ENCODE peak calls at places on chromosomes 5 and 9, in ten cellular contexts. K is SJSA1; O is stimulated activated CD8-positive, alpha-beta memory T cell treated with anti-CD3 and anti-CD28 coated beads, Interleukin-2, amount 100 ng/mL, for 48 hours; R is COLO829; B is naive thymus-derived CD8-positive, alpha-beta T cell; Z is anterior cingulate cortex; T is AG04449; S is NCI-H2081; C is AML-193; I is C1 segment of cervical spinal cord. P is an unnamed sample.
A peak's percentile ranks its signal among the peaks of the same experiment; 100 is the strongest.

GRCh38 chr9:92614763-92615441 is 55.0 kb downstream of the IPPK start:
- DNase-seq in O (no peak), R (no peak), C (no peak), K (no peak), B (no peak), S (no peak), I (no peak), T (no peak), Z (no peak), P (no peak)

GRCh38 chr9:92877531-92878430 is at the start of gene ZNF484:
- DNase-seq in R (peak; percentile 97), Z (peak; percentile 39), T (peak; percentile 80), O (peak; percentile 93), S (peak; percentile 99), K (peak; percentile 90), I (peak; percentile 93), B (peak; percentile 84), C (peak; percentile 98), P (peak; percentile 83)

GRCh38 chr9:83649080-83649479 is 26.1 kb downstream of the IDNK start:
- DNase-seq in O (peak; percentile 43), C (peak; percentile 49), B (peak; percentile 73), K (peak; percentile 21), I (no peak), T (no peak), Z (no peak), S (peak; percentile 16), R (peak; percentile 65), P (no peak)

GRCh38 chr5:157689942-157690689 is 18.8 kb downstream of the C5orf52 start:
- DNase-seq in B (no peak), Z (no peak), S (no peak), I (no peak), C (no peak), K (no peak), O (peak; percentile 20), R (no peak), T (no peak), P (no peak)

GRCh38 chr9:110935829-110936228 is 102.4 kb downstream of the LPAR1 start:
- DNase-seq in K (no peak), Z (no peak), B (no peak), T (no peak), S (no peak), I (no peak), C (no peak), R (no peak), O (no peak), P (no peak)

GRCh38 chr9:36074870-36075532 is 38.3 kb downstream of the RECK start:
- DNase-seq in R (peak; percentile 38), I (peak; percentile 14), T (peak; percentile 45), C (no peak), O (no peak), Z (no peak), K (no peak), B (no peak), S (peak; percentile 36), P (peak; percentile 64)

GRCh38 chr5:78417026-78417425 is 56.6 kb downstream of the SCAMP1 start:
- DNase-seq in T (no peak), O (no peak), B (no peak), C (no peak), S (no peak), K (no peak), R (peak; percentile 3), Z (no peak), I (no peak), P (no peak)

GRCh38 chr5:135235002-135235401 is 164.0 kb downstream of the MACROH2A1 start:
- DNase-seq in R (no peak), B (no peak), I (no peak), Z (no peak), T (no peak), C (no peak), O (no peak), S (no peak), K (no peak), P (no peak)

GRCh38 chr5:4575608-4576007 is 564.5 kb upstream of the ADAMTS16 start:
- DNase-seq in I (no peak), T (no peak), S (no peak), R (no peak), B (no peak), K (no peak), Z (no peak), O (no peak), C (no peak), P (no peak)

GRCh38 chr9:13061390-13061789 is 218.1 kb downstream of the MPDZ start:
- DNase-seq in O (no peak), B (no peak), R (no peak), C (no peak), S (no peak), T (no peak), K (no peak), Z (no peak), I (no peak), P (no peak)

GRCh38 chr9:92706218-92706940 is 36.4 kb upstream of the IPPK start:
- DNase-seq in I (no peak), R (no peak), T (no peak), S (peak; percentile 55), Z (no peak), K (no peak), C (peak; percentile 50), B (no peak), O (peak; percentile 20), P (no peak)

GRCh38 chr9:137685035-137685885 is 66.5 kb downstream of the EHMT1 start:
- DNase-seq in C (peak; percentile 18), S (no peak), B (no peak), Z (no peak), I (no peak), T (peak; percentile 40), K (no peak), R (no peak), O (no peak), P (peak; percentile 48)

GRCh38 chr5:15510092-15510491 is 10.1 kb downstream of the FBXL7 start:
- DNase-seq in B (no peak), K (peak; percentile 71), T (no peak), R (no peak), I (no peak), C (no peak), S (no peak), Z (no peak), O (no peak), P (peak; percentile 81)

GRCh38 chr5:139459451-139459934 is 3.0 kb downstream of the ECSCR start:
- DNase-seq in S (no peak), T (no peak), O (no peak), K (no peak), I (no peak), R (no peak), Z (no peak), C (no peak), B (no peak), P (no peak)

GRCh38 chr5:71836084-71836483 is 117.0 kb downstream of the CARTPT start:
- DNase-seq in R (no peak), S (no peak), O (no peak), T (no peak), B (no peak), K (peak; percentile 19), C (no peak), Z (no peak), I (no peak), P (no peak)

GRCh38 chr9:70484232-70485130 is 70.0 kb upstream of the KLF9 start:
- DNase-seq in T (no peak), K (peak; percentile 43), O (no peak), S (peak; percentile 58), C (peak; percentile 43), I (no peak), Z (no peak), B (no peak), R (peak; percentile 90), P (no peak)

GRCh38 chr5:33829430-33829829 is 62.4 kb downstream of the ADAMTS12 start:
- DNase-seq in Z (no peak), S (no peak), T (no peak), K (no peak), I (no peak), C (no peak), B (no peak), R (no peak), O (no peak), P (no peak)

GRCh38 chr5:73450672-73451217 is 2.2 kb upstream of the FOXD1 start:
- DNase-seq in Z (no peak), I (no peak), K (no peak), C (no peak), S (no peak), B (no peak), O (no peak), R (no peak), T (no peak), P (no peak)

GRCh38 chr5:79824444-79824843 is 134.8 kb downstream of the CMYA5 start:
- DNase-seq in I (no peak), B (no peak), T (no peak), Z (no peak), S (no peak), R (no peak), K (no peak), C (no peak), O (no peak), P (no peak)

GRCh38 chr5:135192351-135192750 is 158.3 kb upstream of the PITX1 start:
- DNase-seq in S (no peak), O (no peak), K (no peak), I (no peak), C (no peak), R (no peak), B (no peak), Z (no peak), T (no peak), P (no peak)

GRCh38 chr9:131666779-131667178 is 73.1 kb downstream of the RAPGEF1 start:
- DNase-seq in B (no peak), S (no peak), Z (no peak), O (no peak), R (no peak), T (no peak), C (no peak), I (no peak), K (no peak), P (no peak)

GRCh38 chr5:140090251-140090650 is 23.7 kb upstream of the PURA start:
- DNase-seq in S (no peak), I (no peak), B (no peak), R (no peak), T (no peak), K (no peak), Z (no peak), O (no peak), C (no peak), P (no peak)

GRCh38 chr5:106171132-106171531 is 1499.6 kb downstream of the EFNA5 start:
- DNase-seq in I (no peak), Z (no peak), T (no peak), O (no peak), S (no peak), R (no peak), B (no peak), C (no peak), K (no peak), P (no peak)

GRCh38 chr5:171492781-171493180 is 73.3 kb downstream of the FGF18 start:
- DNase-seq in O (no peak), B (no peak), R (no peak), I (no peak), Z (no peak), S (no peak), T (no peak), K (no peak), C (no peak), P (no peak)

GRCh38 chr9:114123031-114123977 is 24.2 kb upstream of the KIF12 start:
- DNase-seq in R (no peak), B (no peak), T (no peak), S (no peak), Z (no peak), O (no peak), C (no peak), I (no peak), K (no peak), P (no peak)

GRCh38 chr5:107218457-107219193 is 452.1 kb downstream of the EFNA5 start:
- DNase-seq in B (no peak), I (no peak), Z (no peak), S (no peak), C (no peak), R (no peak), T (peak; percentile 2), O (no peak), K (no peak), P (peak; percentile 3)

GRCh38 chr5:40784027-40784653 is 14.0 kb downstream of the PRKAA1 start:
- DNase-seq in K (no peak), S (no peak), O (no peak), T (no peak), Z (no peak), I (no peak), R (no peak), C (no peak), B (no peak), P (no peak)

GRCh38 chr9:125493384-125493783 is 213.6 kb downstream of the MAPKAP1 start:
- DNase-seq in R (no peak), I (no peak), O (no peak), B (no peak), S (no peak), T (no peak), Z (no peak), K (no peak), C (no peak), P (no peak)